ENCODE peak calls at places on chromosomes 7 and 10, in nine cellular contexts. V is right lobe of liver; Q is CD4-positive, CD25-positive, alpha-beta regulatory T cell; X is left ventricle myocardium inferior; C is tibial nerve; E is HepG2; A is transverse colon; T is colonic mucosa; P is Panc1. N is an unnamed sample.
A peak's percentile ranks its signal among the peaks of the same experiment; 100 is the strongest.

GRCh38 chr7:123789817-123790216 is 41.0 kb upstream of the WASL start:
- DNase-seq in E (no peak), A (no peak), X (no peak), V (no peak), C (no peak), Q (no peak), T (no peak), P (no peak), N (no peak)

GRCh38 chr7:39951156-39951942 is 1.3 kb downstream of the CDK13 start:
- DNase-seq in A (peak; percentile 67), V (peak; percentile 76), T (peak; percentile 54), C (peak; percentile 11), Q (peak; percentile 81), P (no peak), X (peak; percentile 52), E (peak; percentile 47), N (no peak)

GRCh38 chr7:114243646-114244045 is 171.0 kb upstream of the FOXP2 start:
- DNase-seq in C (no peak), A (no peak), T (no peak), E (no peak), P (no peak), V (no peak), X (no peak), Q (no peak), N (no peak)

GRCh38 chr10:77164616-77165311 is 472.8 kb downstream of the KCNMA1 start:
- DNase-seq in T (no peak), X (no peak), V (no peak), A (no peak), E (no peak), Q (no peak), C (no peak), P (no peak), N (no peak)

GRCh38 chr10:74585231-74586087 is 240.9 kb upstream of the KAT6B start:
- DNase-seq in V (no peak), C (no peak), Q (peak; percentile 84), A (no peak), E (no peak), X (no peak), P (no peak), T (no peak), N (no peak)

GRCh38 chr7:23938937-23939552 is 229.0 kb downstream of the STK31 start:
- DNase-seq in P (peak; percentile 47), C (no peak), X (no peak), E (peak; percentile 33), Q (no peak), A (peak; percentile 38), V (peak; percentile 32), T (peak; percentile 27), N (no peak)

GRCh38 chr10:63910806-63911205 is 389.6 kb downstream of the REEP3 start:
- DNase-seq in T (no peak), A (no peak), P (no peak), V (no peak), X (no peak), C (no peak), Q (no peak), E (no peak), N (no peak)

GRCh38 chr7:2873686-2874551 is 29.8 kb upstream of the GNA12 start:
- DNase-seq in T (no peak), V (no peak), E (no peak), P (peak; percentile 47), C (no peak), X (no peak), A (no peak), Q (no peak), N (peak; percentile 91)

GRCh38 chr10:97771055-97771811 is 566 bp downstream of the SFRP5 start:
- DNase-seq in Q (peak; percentile 30), T (no peak), P (no peak), A (no peak), E (no peak), V (no peak), C (no peak), X (no peak), N (no peak)

GRCh38 chr10:125928928-125929585 is 32.7 kb downstream of the FANK1 start:
- DNase-seq in X (no peak), E (no peak), C (no peak), P (no peak), Q (no peak), V (no peak), T (no peak), A (no peak), N (no peak)

DNA sequence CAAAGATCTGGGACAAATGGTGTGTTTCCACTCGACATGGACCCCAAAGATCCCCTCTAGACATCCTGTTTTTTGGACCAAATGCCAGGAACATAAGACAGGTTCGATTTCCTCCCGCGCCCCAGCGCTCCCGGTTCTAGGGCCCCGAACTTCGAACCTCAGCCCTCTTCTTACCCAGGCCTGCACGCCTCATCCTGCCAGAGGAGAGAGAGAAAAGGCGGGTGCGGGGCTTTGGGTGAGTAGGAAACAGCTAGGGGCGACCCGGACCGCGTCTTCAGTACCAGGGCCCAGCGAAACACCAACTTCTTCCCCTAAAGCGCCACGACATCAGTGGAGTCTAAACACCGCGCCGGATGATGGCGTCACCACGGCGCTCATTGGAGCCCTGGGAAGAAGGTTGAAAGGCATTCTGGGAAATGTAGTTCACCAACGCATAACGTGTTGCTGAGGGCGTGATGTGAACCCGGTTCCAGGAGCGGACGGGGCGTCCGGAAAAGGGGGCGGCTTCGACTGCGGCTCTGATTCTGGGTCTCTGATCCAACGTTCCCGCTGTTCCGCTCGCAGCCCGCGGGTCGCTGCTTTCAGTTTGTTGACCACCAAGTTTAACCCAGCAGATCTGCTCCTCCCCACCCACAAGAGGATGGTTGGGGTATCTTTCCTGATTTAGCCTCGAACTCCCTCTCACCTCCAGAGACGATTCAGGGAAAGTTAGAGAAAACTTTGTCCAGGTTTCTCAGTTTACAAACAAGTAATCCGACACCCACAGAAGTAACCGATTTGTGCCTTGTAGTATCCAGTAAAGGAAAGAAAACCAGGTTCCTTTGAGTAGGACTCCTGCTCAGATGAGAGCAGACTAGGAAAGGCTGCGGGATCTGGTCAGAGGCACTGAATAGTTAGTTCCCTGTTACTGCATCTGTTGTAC is at the start of gene BET1:
- DNase-seq in T (peak; percentile 95), Q (peak; percentile 96), X (peak; percentile 94), V (peak; percentile 94), E (peak; percentile 95), P (peak; percentile 80), C (peak; percentile 95), A (peak; percentile 96), N (peak; percentile 60)
- H3K27ac ChIP-seq in T (peak within 1 kb of the TSS; percentile 78), Q (peak within 1 kb of the TSS; percentile 88), X (peak within 1 kb of the TSS; percentile 86), V (peak within 1 kb of the TSS; percentile 93), E (peak within 1 kb of the TSS; percentile 94), P (peak within 1 kb of the TSS; percentile 88), C (peak within 1 kb of the TSS; percentile 93), A (peak within 1 kb of the TSS; percentile 94), N (peak within 1 kb of the TSS; percentile 59)

GRCh38 chr10:32041290-32042028 is 14.8 kb downstream of the KIF5B start:
- DNase-seq in X (no peak), A (no peak), Q (no peak), E (no peak), C (no peak), T (no peak), P (no peak), V (no peak), N (no peak)
- H3K27ac ChIP-seq in X (peak overlapping the region; percentile 70), A (no peak overlapping the region), Q (peak overlapping the region; percentile 36), E (no peak overlapping the region), C (no peak overlapping the region), T (no peak overlapping the region), P (no peak overlapping the region), V (no peak overlapping the region), N (no peak overlapping the region)

DNA sequence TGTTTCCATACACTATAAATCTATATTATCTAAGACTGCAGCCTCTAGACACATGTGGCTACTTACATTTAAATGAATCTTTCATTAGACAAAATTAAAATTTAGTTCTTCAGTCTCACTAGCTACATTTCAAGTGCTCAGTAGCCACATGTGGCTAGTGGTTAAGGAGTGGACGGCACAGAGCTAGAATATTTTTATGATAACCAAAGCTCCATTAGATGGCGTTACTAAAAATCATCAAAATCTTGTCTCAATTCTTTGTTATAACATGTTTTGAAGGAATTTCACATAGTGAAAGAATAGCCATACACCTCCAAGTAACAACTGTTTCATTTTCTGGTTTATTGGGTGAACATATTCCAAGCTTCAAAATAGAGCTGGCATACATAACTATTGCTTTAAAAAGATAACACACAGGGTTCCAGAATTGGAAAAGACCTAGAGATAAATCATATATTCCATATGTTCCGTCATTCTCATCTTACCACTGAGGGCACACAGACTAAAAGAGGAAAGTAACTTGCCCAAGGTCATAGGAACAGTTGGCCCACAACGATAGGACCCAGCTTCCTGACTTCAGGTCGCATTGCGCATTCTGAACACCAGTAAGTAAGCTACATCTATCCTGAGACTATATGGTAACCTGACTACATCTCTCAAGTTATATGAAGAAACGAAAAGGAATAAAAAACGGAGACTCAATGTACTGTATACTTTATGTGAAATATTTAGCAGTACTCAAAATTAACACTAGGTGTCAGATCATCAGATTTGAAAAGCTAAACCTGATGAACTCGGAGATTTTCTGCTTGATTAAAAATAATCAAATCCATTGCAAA is 66.6 kb downstream of the CAV1 start:
- DNase-seq in T (no peak), Q (peak; percentile 25), P (peak; percentile 45), C (no peak), X (no peak), E (no peak), V (no peak), A (no peak), N (no peak)
- H3K27ac ChIP-seq in T (no peak overlapping the region), Q (no peak overlapping the region), P (peak overlapping the region; percentile 79), C (peak overlapping the region; percentile 25), X (peak overlapping the region; percentile 55), E (no peak overlapping the region), V (no peak overlapping the region), A (no peak overlapping the region), N (no peak overlapping the region)

DNA sequence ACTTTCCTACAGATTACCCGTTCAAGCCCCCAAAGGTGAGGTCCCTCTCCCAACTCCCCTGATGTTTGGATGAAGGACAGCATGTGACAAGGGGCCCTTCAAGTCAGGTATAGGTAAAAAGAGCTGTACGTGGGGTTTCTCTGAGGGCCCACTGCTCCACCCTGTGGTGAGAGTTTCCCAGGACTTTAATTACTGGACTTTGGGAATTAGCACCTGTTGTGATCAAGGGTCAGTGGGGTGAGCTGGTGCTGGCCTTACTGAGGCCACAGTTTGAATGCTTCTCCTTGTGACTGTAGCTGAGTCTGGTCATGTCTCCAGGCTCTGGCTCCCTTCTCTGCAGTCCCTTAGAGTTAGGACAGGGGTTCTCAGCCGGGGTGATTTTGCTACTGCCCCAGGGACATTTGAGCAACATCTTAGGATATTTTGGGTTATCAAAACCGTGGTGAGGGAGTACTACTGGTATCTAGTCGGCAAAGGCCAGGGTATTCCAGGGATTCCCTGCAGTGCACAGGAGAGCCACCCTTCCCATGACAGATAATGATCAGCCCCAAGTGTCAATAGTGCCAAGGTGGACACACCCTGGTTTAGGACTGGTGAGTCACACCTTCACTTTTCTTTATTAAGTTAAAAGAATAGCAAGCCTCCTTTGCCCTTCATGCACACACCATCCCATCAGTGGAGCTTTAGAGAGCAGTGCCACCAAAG is 16.9 kb downstream of the UBE2D4 start:
- DNase-seq in T (peak; percentile 34), C (no peak), P (no peak), V (no peak), X (no peak), Q (no peak), A (peak; percentile 33), E (no peak), N (no peak)
- H3K27ac ChIP-seq in T (no peak overlapping the region), C (no peak overlapping the region), P (no peak overlapping the region), V (no peak overlapping the region), X (no peak overlapping the region), Q (no peak overlapping the region), A (peak overlapping the region; percentile 15), E (no peak overlapping the region), N (no peak overlapping the region)

DNA sequence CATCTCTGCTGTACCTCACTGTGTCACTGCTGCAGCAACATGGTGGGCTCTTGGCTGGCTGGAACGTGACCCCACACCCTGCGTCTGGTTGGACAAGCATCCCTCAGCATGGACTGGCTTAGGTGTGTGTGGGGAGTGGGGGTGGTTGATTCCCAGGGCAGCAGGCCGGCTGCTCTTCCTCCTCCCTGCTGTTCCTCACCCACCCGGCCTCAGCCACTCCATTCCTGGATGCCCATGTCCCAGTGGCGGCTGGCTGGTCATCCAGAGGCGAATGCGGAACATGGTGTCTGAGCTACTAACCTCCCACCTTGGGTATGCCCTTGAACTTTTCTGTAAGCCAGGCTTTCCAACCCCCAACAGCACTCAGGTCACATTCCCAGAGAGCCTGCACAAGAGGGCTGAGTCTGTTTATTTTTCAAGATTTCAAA is 81.2 kb downstream of the GRK5 start:
- DNase-seq in P (no peak), T (no peak), Q (no peak), X (no peak), A (no peak), E (no peak), V (no peak), C (no peak), N (no peak)
- H3K27ac ChIP-seq in P (no peak overlapping the region), T (peak overlapping the region; percentile 31), Q (peak overlapping the region; percentile 35), X (peak overlapping the region; percentile 81), A (peak overlapping the region; percentile 57), E (no peak overlapping the region), V (peak overlapping the region; percentile 51), C (peak overlapping the region; percentile 81), N (no peak overlapping the region)

N was measured in epithelial cell of prostate.